ENCODE peak calls at places on chromosomes 6 and 20, in five cellular contexts. Q is HuH-7.5; T is GM06990; S is EH; F is naive thymus-derived CD4-positive, alpha-beta T cell. U is an unnamed sample.

GRCh38 chr6:150408842-150409241 is 40.0 kb downstream of the IYD start:
- DNase-seq in Q (no peak), T (no peak), S (no peak), F (no peak), U (no peak)

GRCh38 chr6:10655508-10656055 is 38.8 kb downstream of the C6orf52 start:
- DNase-seq in Q (no peak), T (no peak), S (no peak), F (peak; percentile 21), U (no peak)

GRCh38 chr6:16694789-16695188 is 66.5 kb downstream of the ATXN1 start:
- DNase-seq in Q (no peak), T (peak; percentile 77), S (no peak), F (no peak), U (no peak)

GRCh38 chr6:70479236-70479635 is 65.9 kb downstream of the FAM135A start:
- DNase-seq in Q (no peak), T (no peak), S (peak; percentile 15), F (no peak), U (peak; percentile 53)

GRCh38 chr6:89828988-89829590 is 591 bp upstream of the CASP8AP2 start:
- DNase-seq in Q (no peak), T (no peak), S (no peak), F (no peak), U (peak; percentile 83)

GRCh38 chr20:24915440-24915839 is 33.6 kb upstream of the CST7 start:
- DNase-seq in Q (no peak), T (no peak), S (no peak), F (no peak), U (no peak)

GRCh38 chr6:21045135-21045616 is 510.9 kb downstream of the CDKAL1 start:
- DNase-seq in Q (no peak), T (no peak), S (peak; percentile 41), F (no peak), U (no peak)

GRCh38 chr6:158849899-158850806 is 31.0 kb upstream of the EZR start:
- DNase-seq in Q (no peak), T (no peak), S (peak; percentile 95), F (peak; percentile 81), U (no peak)

GRCh38 chr20:32707691-32708581 is 34.2 kb upstream of the C20orf203 start:
- DNase-seq in Q (no peak), T (no peak), S (peak; percentile 89), F (no peak), U (no peak)

GRCh38 chr6:164107297-164107995 is 692.9 kb downstream of the QKI start:
- DNase-seq in Q (no peak), T (no peak), S (no peak), F (no peak), U (no peak)

GRCh38 chr20:25006431-25007167 is 14.0 kb upstream of the APMAP start:
- DNase-seq in Q (no peak), T (no peak), S (no peak), F (no peak), U (no peak)

GRCh38 chr6:2807342-2808090 is 34.1 kb downstream of the SERPINB1 start:
- DNase-seq in Q (no peak), T (no peak), S (no peak), F (no peak), U (no peak)

GRCh38 chr6:17086469-17086868 is 15.4 kb upstream of the STMND1 start:
- DNase-seq in Q (no peak), T (no peak), S (peak; percentile 88), F (no peak), U (peak; percentile 30)

GRCh38 chr6:73285674-73286283 is 22.8 kb upstream of the KHDC1 start:
- DNase-seq in Q (no peak), T (no peak), S (peak; percentile 72), F (no peak), U (no peak)

GRCh38 chr6:42148058-42148457 is 5.6 kb upstream of the C6orf132 start:
- DNase-seq in Q (no peak), T (no peak), S (no peak), F (no peak), U (no peak)

GRCh38 chr20:43939762-43940121 is 25.1 kb downstream of the TOX2 start:
- DNase-seq in Q (no peak), T (no peak), S (no peak), F (no peak), U (no peak)

GRCh38 chr20:22575087-22575721 is 9.2 kb downstream of the FOXA2 start:
- DNase-seq in Q (no peak), T (peak; percentile 46), S (peak; percentile 36), F (no peak), U (no peak)

GRCh38 chr20:50224553-50225255 is 34.1 kb downstream of the CEBPB start:
- DNase-seq in Q (peak; percentile 70), T (no peak), S (peak; percentile 98), F (no peak), U (no peak)

GRCh38 chr6:113642714-113643442 is 214.3 kb upstream of the MARCKS start:
- DNase-seq in Q (peak; percentile 35), T (peak; percentile 65), S (peak; percentile 15), F (no peak), U (no peak)

GRCh38 chr6:28953039-28953872 is 29.5 kb upstream of the TRIM27 start:
- DNase-seq in Q (peak; percentile 64), T (peak; percentile 29), S (peak; percentile 73), F (peak; percentile 66), U (peak; percentile 74)

GRCh38 chr6:97465877-97466710 is 183.1 kb upstream of the MMS22L start:
- DNase-seq in Q (peak; percentile 3), T (no peak), S (no peak), F (no peak), U (no peak)

GRCh38 chr6:82246802-82247633 is 526 bp downstream of the IBTK start:
- DNase-seq in Q (peak; percentile 43), T (no peak), S (peak; percentile 78), F (no peak), U (no peak)

GRCh38 chr6:106051241-106051640 is 34.9 kb upstream of the PRDM1 start:
- DNase-seq in Q (no peak), T (no peak), S (no peak), F (no peak), U (no peak)

GRCh38 chr20:1912056-1912455 is 16.8 kb downstream of the SIRPA start:
- DNase-seq in Q (no peak), T (no peak), S (no peak), F (no peak), U (no peak)

GRCh38 chr6:153208706-153209105 is 77.6 kb upstream of the RGS17 start:
- DNase-seq in Q (no peak), T (no peak), S (no peak), F (no peak), U (no peak)

GRCh38 chr6:87698618-87699017 is 3.4 kb downstream of the AKIRIN2 start:
- DNase-seq in Q (no peak), T (peak; percentile 49), S (peak; percentile 53), F (no peak), U (no peak)

GRCh38 chr6:158018851-158019361 is 37.2 kb downstream of the SYNJ2 start:
- DNase-seq in Q (no peak), T (no peak), S (peak; percentile 63), F (no peak), U (no peak)

GRCh38 chr6:70669133-70669532 is 1.4 kb downstream of the SMAP1 start:
- DNase-seq in Q (no peak), T (no peak), S (peak; percentile 9), F (no peak), U (no peak)

GRCh38 chr6:90025418-90026089 is 131.3 kb downstream of the GJA10 start:
- DNase-seq in Q (no peak), T (no peak), S (peak; percentile 93), F (no peak), U (peak; percentile 64)

GRCh38 chr6:99080191-99080590 is 132.4 kb upstream of the FBXL4 start:
- DNase-seq in Q (no peak), T (no peak), S (no peak), F (no peak), U (no peak)

GRCh38 chr20:36547186-36548005 is 6.1 kb downstream of the MYL9 start:
- DNase-seq in Q (no peak), T (no peak), S (no peak), F (no peak), U (no peak)

GRCh38 chr20:45305262-45305661 is 1.4 kb upstream of the RBPJL start:
- DNase-seq in Q (no peak), T (no peak), S (no peak), F (no peak), U (no peak)

GRCh38 chr6:33770116-33770832 is 18.7 kb downstream of the LEMD2 start:
- DNase-seq in Q (no peak), T (no peak), S (no peak), F (no peak), U (no peak)

GRCh38 chr6:160895562-160895961 is 96.0 kb upstream of the MAP3K4 start:
- DNase-seq in Q (no peak), T (no peak), S (no peak), F (no peak), U (no peak)

GRCh38 chr20:34129518-34130162 is 17.6 kb upstream of the EIF2S2 start:
- DNase-seq in Q (peak; percentile 90), T (peak; percentile 15), S (peak; percentile 75), F (peak; percentile 64), U (peak; percentile 30)

GRCh38 chr20:50789968-50790650 is 4.8 kb upstream of the BCAS4 start:
- DNase-seq in Q (no peak), T (no peak), S (no peak), F (no peak), U (no peak)

GRCh38 chr6:158475344-158476302 is 84.3 kb upstream of the TMEM181 start:
- DNase-seq in Q (no peak), T (peak; percentile 73), S (peak; percentile 90), F (no peak), U (peak; percentile 11)

U was measured in DMS 273 treated with DMSO at 0.1 percent for 48 hours.